ENCODE peak calls at places on chromosomes 5 and 9, in six cellular contexts. One of them, this sample, is unnamed.

GRCh38 chr5:15585128-15585527 is 85.1 kb downstream of the FBXL7 start:
- DNase-seq in sigmoid colon: no peak
- DNase-seq in tibial nerve: no peak
- DNase-seq in IMR-90: peak; percentile 25
- DNase-seq in gastrocnemius medialis: no peak
- DNase-seq in breast epithelium: no peak
- DNase-seq in this sample: no peak

GRCh38 chr9:119441338-119441737 is 72.1 kb upstream of the BRINP1 start:
- DNase-seq in sigmoid colon: no peak
- DNase-seq in tibial nerve: no peak
- DNase-seq in IMR-90: no peak
- DNase-seq in gastrocnemius medialis: no peak
- DNase-seq in breast epithelium: no peak
- DNase-seq in this sample: no peak

GRCh38 chr9:87427851-87428506 is 69.7 kb upstream of the DAPK1 start:
- DNase-seq in sigmoid colon: no peak
- DNase-seq in tibial nerve: no peak
- DNase-seq in IMR-90: no peak
- DNase-seq in gastrocnemius medialis: no peak
- DNase-seq in breast epithelium: no peak
- DNase-seq in this sample: no peak

GRCh38 chr9:2934883-2935282 is 91.0 kb upstream of the PUM3 start:
- DNase-seq in sigmoid colon: peak; percentile 64
- DNase-seq in tibial nerve: no peak
- DNase-seq in IMR-90: no peak
- DNase-seq in gastrocnemius medialis: no peak
- DNase-seq in breast epithelium: no peak
- DNase-seq in this sample: no peak

GRCh38 chr5:10293907-10294662 is 13.6 kb downstream of the CMBL start:
- DNase-seq in sigmoid colon: no peak
- DNase-seq in tibial nerve: no peak
- DNase-seq in IMR-90: peak; percentile 25
- DNase-seq in gastrocnemius medialis: no peak
- DNase-seq in breast epithelium: no peak
- DNase-seq in this sample: no peak

GRCh38 chr5:171390883-171391677 is 3.4 kb downstream of the NPM1 start:
- DNase-seq in sigmoid colon: no peak
- DNase-seq in tibial nerve: no peak
- DNase-seq in IMR-90: no peak
- DNase-seq in gastrocnemius medialis: no peak
- DNase-seq in breast epithelium: no peak
- DNase-seq in this sample: no peak

GRCh38 chr5:14364576-14365472 is 216.8 kb upstream of the OTULINL start:
- DNase-seq in sigmoid colon: no peak
- DNase-seq in tibial nerve: no peak
- DNase-seq in IMR-90: no peak
- DNase-seq in gastrocnemius medialis: no peak
- DNase-seq in breast epithelium: no peak
- DNase-seq in this sample: peak; percentile 57

GRCh38 chr5:139543423-139543991 is 17.6 kb upstream of the UBE2D2 start:
- DNase-seq in sigmoid colon: peak; percentile 69
- DNase-seq in tibial nerve: peak; percentile 14
- DNase-seq in IMR-90: peak; percentile 5
- DNase-seq in gastrocnemius medialis: peak; percentile 48
- DNase-seq in breast epithelium: no peak
- DNase-seq in this sample: no peak

GRCh38 chr5:132205385-132206125 is 22.1 kb downstream of the P4HA2 start:
- DNase-seq in sigmoid colon: no peak
- DNase-seq in tibial nerve: no peak
- DNase-seq in IMR-90: peak; percentile 25
- DNase-seq in gastrocnemius medialis: no peak
- DNase-seq in breast epithelium: peak; percentile 4
- DNase-seq in this sample: no peak

GRCh38 chr9:131817627-131818026 is 77.8 kb upstream of the RAPGEF1 start:
- DNase-seq in sigmoid colon: no peak
- DNase-seq in tibial nerve: no peak
- DNase-seq in IMR-90: no peak
- DNase-seq in gastrocnemius medialis: no peak
- DNase-seq in breast epithelium: no peak
- DNase-seq in this sample: no peak

GRCh38 chr9:28741459-28741858 is 1168.2 kb upstream of the C9orf72 start:
- DNase-seq in sigmoid colon: no peak
- DNase-seq in tibial nerve: no peak
- DNase-seq in IMR-90: no peak
- DNase-seq in gastrocnemius medialis: no peak
- DNase-seq in breast epithelium: no peak
- DNase-seq in this sample: no peak

DNA sequence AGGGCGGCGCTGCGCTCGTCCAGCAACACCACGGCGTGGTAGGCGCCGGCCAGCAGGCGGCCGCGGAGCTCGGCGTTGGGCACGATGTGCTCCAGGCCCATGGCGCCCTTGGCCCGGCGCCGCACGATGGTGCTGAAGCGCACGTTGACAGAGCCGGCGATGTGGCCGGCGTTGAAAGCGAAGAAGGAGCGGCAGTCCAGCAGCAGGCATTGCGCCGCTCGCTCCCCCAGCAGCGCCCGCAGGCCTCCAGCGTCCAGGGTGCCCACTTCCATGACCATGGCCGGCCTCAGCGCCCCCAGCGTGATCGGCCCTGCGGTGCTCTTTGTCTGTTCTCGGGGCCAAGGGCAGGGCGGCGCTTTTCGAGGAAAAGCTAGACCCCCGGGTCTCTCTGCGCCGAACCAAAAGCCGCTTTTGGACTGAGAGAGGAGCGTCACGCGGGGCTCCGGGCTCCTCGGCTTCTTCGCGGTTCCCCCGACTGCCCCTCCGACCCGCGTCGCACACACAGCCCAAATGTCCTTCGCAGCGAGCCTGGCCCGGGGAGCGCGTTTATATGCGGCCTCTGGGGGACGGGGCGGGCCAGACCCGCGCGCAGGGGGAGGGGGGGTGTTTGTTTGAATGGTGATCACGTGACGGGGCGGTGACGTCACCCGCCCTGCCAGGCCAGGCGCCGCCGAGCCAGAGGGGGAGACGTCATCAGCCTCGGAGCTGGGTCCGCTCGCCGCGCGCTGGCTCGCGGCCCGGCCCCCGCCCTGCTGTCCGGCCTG is at the start of gene DUSP1:
- DNase-seq in sigmoid colon: peak; percentile 100
- DNase-seq in tibial nerve: peak; percentile 100
- DNase-seq in IMR-90: peak; percentile 98
- DNase-seq in gastrocnemius medialis: peak; percentile 99
- DNase-seq in breast epithelium: peak; percentile 99
- DNase-seq in this sample: peak; percentile 100
- TF ChIP-seq POLR2A in sigmoid colon: peak; percentile 100
- TF ChIP-seq POLR2A in tibial nerve: peak; percentile 96
- TF ChIP-seq POLR2A in IMR-90: no peak
- TF ChIP-seq POLR2A in gastrocnemius medialis: no peak
- TF ChIP-seq POLR2A in breast epithelium: peak; percentile 100
- TF ChIP-seq POLR2A in this sample: peak; percentile 100

DNA sequence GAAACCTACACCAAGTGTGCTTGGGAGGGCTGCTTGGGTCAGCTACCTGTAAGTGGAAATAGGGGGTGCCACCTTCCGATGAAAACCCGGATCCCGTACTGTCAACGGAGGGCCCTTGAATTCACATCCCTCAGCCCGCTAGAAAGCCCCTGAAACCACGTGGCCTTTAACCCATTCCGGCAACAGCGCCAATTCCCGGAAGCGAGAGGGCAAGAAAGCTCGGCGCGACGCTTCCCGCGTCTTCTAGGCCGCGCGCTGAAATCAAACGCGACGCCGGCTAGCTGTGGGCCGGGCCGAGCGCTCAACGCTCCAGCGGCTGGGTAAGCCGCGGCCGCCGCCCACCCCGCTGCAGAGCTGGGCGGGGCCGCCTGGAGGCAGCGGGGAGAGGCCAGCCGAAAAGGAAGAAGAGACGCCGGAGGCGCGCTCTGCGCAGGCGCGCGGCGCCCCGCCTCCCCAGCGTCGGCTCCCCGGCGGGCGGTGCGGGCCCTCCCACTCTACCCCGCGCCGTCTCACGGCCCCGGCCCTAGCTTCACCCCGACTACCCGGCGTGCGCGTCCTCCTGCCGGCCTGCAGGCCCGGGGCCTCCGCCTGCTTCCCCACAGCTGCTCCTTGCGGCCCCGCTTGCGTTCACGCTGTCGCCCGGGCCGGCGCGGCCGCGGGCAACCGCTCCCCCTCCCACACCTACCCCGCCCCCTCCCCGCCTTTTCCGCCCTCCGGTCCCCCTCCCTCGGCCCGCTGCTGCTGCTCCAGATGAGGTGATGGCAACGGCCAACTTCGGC is at the start of gene KIF2A:
- DNase-seq in sigmoid colon: peak; percentile 94
- DNase-seq in tibial nerve: peak; percentile 62
- DNase-seq in IMR-90: peak; percentile 88
- DNase-seq in gastrocnemius medialis: peak; percentile 84
- DNase-seq in breast epithelium: peak; percentile 81
- DNase-seq in this sample: peak; percentile 95
- H3K4me3 ChIP-seq in sigmoid colon: peak within 1 kb of the TSS; percentile 97
- H3K4me3 ChIP-seq in tibial nerve: peak within 1 kb of the TSS; percentile 82
- H3K4me3 ChIP-seq in IMR-90: peak within 1 kb of the TSS; percentile 98
- H3K4me3 ChIP-seq in gastrocnemius medialis: peak within 1 kb of the TSS; percentile 98
- H3K4me3 ChIP-seq in breast epithelium: peak within 1 kb of the TSS; percentile 96
- H3K4me3 ChIP-seq in this sample: peak within 1 kb of the TSS; percentile 92

DNA sequence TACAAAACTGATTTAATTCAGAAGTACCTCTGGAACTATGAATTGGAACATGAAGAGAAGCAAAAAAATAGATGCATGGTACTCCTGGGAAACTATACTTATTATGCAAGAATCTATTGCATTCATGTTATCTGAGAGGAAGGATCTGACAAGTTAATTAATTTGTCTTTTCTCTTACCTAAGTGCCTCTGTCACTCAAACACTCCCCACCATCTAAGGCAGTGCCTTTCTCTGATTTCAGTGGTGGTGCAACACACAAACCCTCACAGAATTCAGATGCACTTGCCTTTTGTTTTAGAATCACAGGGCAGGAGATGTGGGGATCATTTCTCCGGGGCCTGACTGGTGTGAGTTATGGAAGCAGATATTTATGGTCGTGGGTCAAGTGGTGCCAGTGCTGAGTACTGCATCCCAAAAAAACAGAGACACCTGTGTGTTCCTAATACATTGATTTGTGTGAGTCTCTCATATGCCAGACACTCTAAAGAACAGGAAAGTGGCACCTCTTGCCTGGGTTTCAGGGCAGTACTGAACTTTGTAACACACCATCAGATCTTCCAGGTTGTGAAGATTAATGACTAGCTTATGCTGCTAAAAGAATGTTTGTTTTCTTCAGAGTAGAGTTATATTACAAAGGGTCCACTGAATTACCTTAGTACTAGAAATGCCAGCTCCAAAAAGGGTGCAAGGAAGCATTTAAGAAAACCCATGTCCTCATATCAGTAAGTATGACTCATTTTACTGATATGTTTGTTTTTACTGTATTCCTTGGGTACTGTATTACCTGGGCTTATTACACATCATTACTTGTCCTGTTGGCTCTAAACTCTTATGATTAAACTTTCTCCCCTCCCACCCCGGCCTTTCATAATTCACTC is 52.7 kb upstream of the C9orf72 start:
- DNase-seq in sigmoid colon: no peak
- DNase-seq in tibial nerve: no peak
- DNase-seq in IMR-90: no peak
- DNase-seq in gastrocnemius medialis: no peak
- DNase-seq in breast epithelium: no peak
- DNase-seq in this sample: no peak
- H3K27ac ChIP-seq in sigmoid colon: no peak overlapping the region
- H3K27ac ChIP-seq in tibial nerve: no peak overlapping the region
- H3K27ac ChIP-seq in IMR-90: no peak overlapping the region
- H3K27ac ChIP-seq in gastrocnemius medialis: no peak overlapping the region
- H3K27ac ChIP-seq in breast epithelium: no peak overlapping the region
- H3K27ac ChIP-seq in this sample: no peak overlapping the region

DNA sequence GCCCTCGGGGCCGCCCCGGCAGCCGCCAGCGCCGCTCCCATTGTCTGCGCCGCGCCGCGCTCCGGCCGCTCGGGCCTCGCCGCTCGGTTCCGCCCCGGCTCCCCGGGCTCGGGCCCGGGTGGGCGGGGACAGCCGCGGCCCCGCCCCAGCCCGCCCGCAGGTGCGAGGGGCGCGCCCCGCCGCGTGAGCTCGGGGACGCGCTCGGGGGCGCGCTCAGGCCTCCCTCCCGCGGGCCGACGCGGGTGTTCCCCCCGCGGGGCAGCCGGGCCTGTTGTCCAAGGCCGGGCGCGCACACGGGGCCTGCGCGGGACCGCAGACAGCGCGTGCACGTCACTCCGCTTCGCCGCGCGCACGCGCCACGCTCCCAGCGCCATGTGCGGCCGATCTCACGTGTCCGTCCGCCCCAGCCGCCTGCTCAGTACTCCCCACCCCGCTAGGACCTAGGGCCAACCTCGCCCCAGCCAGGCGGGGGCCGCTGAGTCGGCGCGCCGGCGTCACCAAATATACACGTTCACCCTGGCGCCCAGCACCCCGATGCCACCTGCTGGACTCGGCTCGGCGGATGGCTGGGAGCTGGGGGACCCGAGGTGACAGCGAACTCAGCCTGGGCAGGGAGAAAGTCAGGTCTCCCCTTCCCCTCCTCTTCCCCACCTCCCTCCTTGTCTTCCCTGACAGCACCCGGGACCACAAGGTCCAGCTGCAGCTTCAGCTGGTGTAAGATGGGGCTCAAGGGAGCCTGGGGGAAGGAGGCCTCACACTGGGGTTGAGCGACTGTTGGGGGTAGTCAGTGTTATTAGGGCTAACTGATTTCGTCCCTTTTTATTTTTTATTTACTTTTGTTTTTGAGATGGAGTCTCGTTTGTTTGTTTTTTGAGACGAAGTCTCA is 14.3 kb downstream of the GBGT1 start:
- DNase-seq in sigmoid colon: peak; percentile 96
- DNase-seq in tibial nerve: peak; percentile 79
- DNase-seq in IMR-90: peak; percentile 88
- DNase-seq in gastrocnemius medialis: peak; percentile 91
- DNase-seq in breast epithelium: peak; percentile 91
- DNase-seq in this sample: peak; percentile 98
- TF ChIP-seq POLR2A in sigmoid colon: peak; percentile 22
- TF ChIP-seq POLR2A in tibial nerve: peak; percentile 38
- TF ChIP-seq POLR2A in IMR-90: no peak
- TF ChIP-seq POLR2A in gastrocnemius medialis: peak; percentile 66
- TF ChIP-seq POLR2A in breast epithelium: peak; percentile 21
- TF ChIP-seq POLR2A in this sample: no peak

GRCh38 chr9:114154597-114155102 is 687 bp upstream of the COL27A1 start:
- DNase-seq in sigmoid colon: no peak
- DNase-seq in tibial nerve: no peak
- DNase-seq in IMR-90: no peak
- DNase-seq in gastrocnemius medialis: no peak
- DNase-seq in breast epithelium: no peak
- DNase-seq in this sample: no peak
- H3K4me3 ChIP-seq in sigmoid colon: peak overlapping the region; percentile 66
- H3K4me3 ChIP-seq in tibial nerve: peak overlapping the region; percentile 73
- H3K4me3 ChIP-seq in IMR-90: peak overlapping the region; percentile 13
- H3K4me3 ChIP-seq in gastrocnemius medialis: peak overlapping the region; percentile 40
- H3K4me3 ChIP-seq in breast epithelium: no peak overlapping the region
- H3K4me3 ChIP-seq in this sample: peak overlapping the region; percentile 63

DNA sequence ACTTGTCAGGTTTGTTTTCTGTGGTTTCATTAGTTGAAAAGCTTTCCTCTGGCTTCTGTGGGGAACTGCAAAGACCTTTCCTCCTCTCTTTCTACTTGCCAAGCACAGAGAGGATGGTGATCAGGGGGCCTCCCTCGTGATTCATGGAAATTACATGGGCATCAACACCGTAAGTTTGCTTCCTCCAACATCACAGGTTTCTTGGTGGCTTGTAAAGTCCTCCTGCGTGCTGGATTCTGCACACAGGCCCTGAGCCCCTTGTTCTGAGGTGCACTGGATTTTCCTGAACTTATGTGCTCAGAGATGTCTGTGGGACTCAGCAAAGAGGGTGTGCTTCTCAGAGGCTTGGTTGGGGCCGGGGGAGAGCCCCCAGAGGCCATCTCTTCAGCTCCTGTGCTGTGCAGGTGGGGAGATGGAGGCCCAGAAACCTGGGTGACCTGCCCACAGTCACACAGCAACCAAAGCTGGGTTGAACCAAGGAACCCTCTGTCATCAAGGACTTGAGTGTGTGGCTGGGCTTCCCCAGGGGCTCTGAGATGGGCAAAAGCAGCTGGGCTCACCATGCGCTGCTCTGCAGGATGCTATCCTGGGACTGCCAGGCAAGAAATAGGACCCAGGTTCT is 36.5 kb downstream of the RGS3 start:
- DNase-seq in sigmoid colon: no peak
- DNase-seq in tibial nerve: no peak
- DNase-seq in IMR-90: no peak
- DNase-seq in gastrocnemius medialis: no peak
- DNase-seq in breast epithelium: no peak
- DNase-seq in this sample: no peak
- H3K27ac ChIP-seq in sigmoid colon: peak overlapping the region; percentile 36
- H3K27ac ChIP-seq in tibial nerve: no peak overlapping the region
- H3K27ac ChIP-seq in IMR-90: no peak overlapping the region
- H3K27ac ChIP-seq in gastrocnemius medialis: peak overlapping the region; percentile 51
- H3K27ac ChIP-seq in breast epithelium: peak overlapping the region; percentile 38
- H3K27ac ChIP-seq in this sample: peak overlapping the region; percentile 48

This sample was measured in esophagus muscularis mucosa.